ENCODE peak calls at places on chromosomes 1 and 21, in seven cellular contexts. L is transverse colon, E is spleen, I is prostate gland, Q is suprapubic skin, X is stomach, M is endothelial cell of umbilical vein. V is an unnamed sample.

GRCh38 chr1:227891223-227891954 is 56.3 kb downstream of the WNT9A start:
- DNase-seq in Q (peak; percentile 48), M (no peak), I (peak; percentile 6), E (peak; percentile 72), X (peak; percentile 20), L (peak; percentile 3), V (peak; percentile 93)

GRCh38 chr1:70675737-70676156 is 264.7 kb downstream of the CTH start:
- DNase-seq in E (no peak), Q (no peak), M (no peak), L (no peak), I (no peak), X (no peak), V (no peak)

GRCh38 chr21:34019402-34019801 is 54.0 kb upstream of the MRPS6 start:
- DNase-seq in E (no peak), I (no peak), L (no peak), M (no peak), Q (no peak), X (no peak), V (no peak)

GRCh38 chr1:59779949-59780348 is 34.8 kb upstream of the HOOK1 start:
- DNase-seq in E (no peak), L (no peak), I (no peak), Q (no peak), M (no peak), X (no peak), V (no peak)

GRCh38 chr1:8494681-8495080 is 176.8 kb downstream of the SLC45A1 start:
- DNase-seq in E (no peak), Q (no peak), M (no peak), I (no peak), L (no peak), X (no peak), V (no peak)

GRCh38 chr1:19384113-19384512 is 72.0 kb downstream of the SLC66A1 start:
- DNase-seq in L (peak; percentile 58), M (no peak), I (no peak), E (no peak), X (no peak), Q (no peak), V (no peak)

GRCh38 chr1:228866498-228866897 is 131.2 kb downstream of the RHOU start:
- DNase-seq in M (no peak), X (no peak), Q (no peak), E (no peak), L (no peak), I (no peak), V (no peak)

GRCh38 chr1:31666290-31666963 is 21.8 kb upstream of the PEF1 start:
- DNase-seq in E (no peak), Q (no peak), I (peak; percentile 43), X (peak; percentile 62), M (no peak), L (peak; percentile 81), V (no peak)

GRCh38 chr1:235767795-235768194 is 98.9 kb downstream of the LYST start:
- DNase-seq in Q (no peak), X (no peak), L (no peak), M (no peak), I (no peak), E (no peak), V (no peak)

GRCh38 chr1:27203946-27204345 is 30.5 kb upstream of the WDTC1 start:
- DNase-seq in L (no peak), I (no peak), M (no peak), Q (no peak), E (no peak), X (no peak), V (no peak)

GRCh38 chr1:58249729-58250586 is 296.6 kb downstream of the OMA1 start:
- DNase-seq in I (no peak), L (no peak), M (peak; percentile 11), E (no peak), X (no peak), Q (no peak), V (peak; percentile 72)

GRCh38 chr21:35428489-35428888 is 379.4 kb upstream of the RUNX1 start:
- DNase-seq in M (no peak), L (no peak), E (no peak), I (no peak), Q (no peak), X (no peak), V (no peak)

GRCh38 chr1:206834711-206835110 is 30.7 kb upstream of the IL20 start:
- DNase-seq in E (no peak), I (no peak), L (no peak), Q (no peak), M (no peak), X (no peak), V (no peak)

GRCh38 chr1:160640359-160641123 is 6.3 kb downstream of the SLAMF1 start:
- DNase-seq in I (no peak), X (no peak), L (no peak), M (no peak), Q (no peak), E (no peak), V (no peak)

GRCh38 chr1:208003241-208003640 is 92.3 kb upstream of the CD34 start:
- DNase-seq in E (no peak), L (no peak), I (no peak), M (no peak), Q (peak; percentile 71), X (no peak), V (no peak)
- H3K4me1 ChIP-seq in E (no peaks in the 10 kb centered on the region), L (no peaks in the 10 kb centered on the region), I (no peaks in the 10 kb centered on the region), M (peaks cover 7% of the 10 kb centered on the region), Q (no peaks in the 10 kb centered on the region), X (no peaks in the 10 kb centered on the region), V (no peaks in the 10 kb centered on the region)

GRCh38 chr1:186617860-186618780 is 62.1 kb downstream of the PTGS2 start:
- DNase-seq in I (no peak), E (peak; percentile 87), X (peak; percentile 30), M (no peak), L (peak; percentile 66), Q (no peak), V (no peak)
- TF ChIP-seq POLR2AphosphoS5 in I (no peak), E (peak; percentile 82), X (no peak), M (no peak), L (no peak), Q (peak; percentile 18), V (no peak)

GRCh38 chr1:110341146-110341871 is 2.1 kb downstream of the RBM15 start:
- DNase-seq in I (no peak), X (no peak), Q (no peak), L (no peak), E (peak; percentile 76), M (no peak), V (no peak)
- TF ChIP-seq POLR2A in I (no peak), X (no peak), Q (no peak), L (no peak), E (no peak), M (no peak), V (no peak)

DNA sequence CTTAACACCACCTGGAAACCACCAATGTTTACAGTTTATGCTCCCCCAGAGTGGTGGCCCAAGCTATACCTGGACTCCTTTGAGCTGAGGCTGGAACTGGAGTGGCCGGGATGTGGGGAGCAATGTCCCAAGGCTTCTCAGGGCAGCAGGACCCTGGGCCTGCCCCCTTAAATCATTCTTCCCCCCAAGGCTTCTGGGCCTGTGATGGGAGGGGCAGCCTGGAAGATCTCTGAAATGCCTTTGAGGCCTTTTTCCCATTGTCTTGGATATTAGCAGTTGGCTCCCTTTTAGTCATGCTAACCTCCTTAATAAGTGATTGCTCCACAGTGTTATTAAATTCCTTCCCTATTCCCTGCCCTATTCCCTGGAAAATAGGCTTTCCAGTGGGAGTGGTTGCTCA is 185.8 kb downstream of the HS2ST1 start:
- DNase-seq in I (no peak), M (no peak), L (no peak), Q (no peak), E (no peak), X (no peak), V (no peak)
- H3K4me1 ChIP-seq in I (no peaks in the 10 kb centered on the region), M (no peaks in the 10 kb centered on the region), L (no peaks in the 10 kb centered on the region), Q (no peaks in the 10 kb centered on the region), E (no peaks in the 10 kb centered on the region), X (peaks cover 3% of the 10 kb centered on the region), V (no peaks in the 10 kb centered on the region)

V was measured in vagina.